ENCODE peak calls at places on chromosomes 5 and 9, in six cellular contexts. E is AG04450, M is heart right ventricle, U is A549, O is PC-9, A is endodermal cell. L is an unnamed sample.

GRCh38 chr9:136648746-136649145 is 14.0 kb upstream of the EGFL7 start:
- DNase-seq in E (no peak), M (peak), U (no peak), O (no peak), A (no peak), L (no peak)

GRCh38 chr9:137797206-137798120 is 80.1 kb upstream of the CACNA1B start:
- DNase-seq in E (no peak), M (no peak), U (no peak), O (no peak), A (no peak), L (no peak)

GRCh38 chr9:134823623-134824022 is 57.0 kb upstream of the FCN2 start:
- DNase-seq in E (no peak), M (no peak), U (no peak), O (no peak), A (no peak), L (no peak)

GRCh38 chr5:174340221-174340620 is 294.7 kb downstream of the NSG2 start:
- DNase-seq in E (no peak), M (no peak), U (no peak), O (no peak), A (no peak), L (no peak)

GRCh38 chr9:113568081-113568435 is 104.5 kb downstream of the RGS3 start:
- DNase-seq in E (no peak), M (no peak), U (no peak), O (no peak), A (peak), L (no peak)

GRCh38 chr5:121890297-121890858 is 38.7 kb downstream of the FTMT start:
- DNase-seq in E (no peak), M (no peak), U (no peak), O (no peak), A (peak), L (no peak)

GRCh38 chr5:73030995-73031394 is 75.2 kb downstream of the FCHO2 start:
- DNase-seq in E (peak), M (no peak), U (peak), O (peak), A (peak), L (peak)

GRCh38 chr9:98860871-98861293 is 53.4 kb downstream of the GALNT12 start:
- DNase-seq in E (peak), M (peak), U (peak), O (peak), A (peak), L (no peak)

GRCh38 chr9:94772654-94773303 is 46.3 kb downstream of the AOPEP start:
- DNase-seq in E (peak), M (no peak), U (no peak), O (no peak), A (no peak), L (no peak)

GRCh38 chr9:132163457-132163875 is 1.6 kb downstream of the NTNG2 start:
- DNase-seq in E (no peak), M (no peak), U (no peak), O (no peak), A (peak), L (no peak)

GRCh38 chr5:100840364-100840763 is 62.7 kb downstream of the ST8SIA4 start:
- DNase-seq in E (no peak), M (no peak), U (no peak), O (peak), A (no peak), L (peak)

GRCh38 chr5:12793373-12793772 is 889.1 kb upstream of the CTNND2 start:
- DNase-seq in E (no peak), M (no peak), U (no peak), O (no peak), A (no peak), L (no peak)

GRCh38 chr5:2903451-2904395 is 152.2 kb upstream of the IRX2 start:
- DNase-seq in E (no peak), M (no peak), U (no peak), O (no peak), A (no peak), L (no peak)

GRCh38 chr5:36152324-36153298 is 700 bp downstream of the SKP2 start:
- DNase-seq in E (no peak), M (no peak), U (peak), O (peak), A (peak), L (no peak)

GRCh38 chr9:95845751-95846150 is 29.7 kb upstream of the ERCC6L2 start:
- DNase-seq in E (no peak), M (no peak), U (no peak), O (no peak), A (no peak), L (no peak)

GRCh38 chr5:175115831-175116230 is 328.2 kb downstream of the DRD1 start:
- DNase-seq in E (no peak), M (no peak), U (no peak), O (no peak), A (no peak), L (no peak)

GRCh38 chr9:15901572-15901971 is 348.7 kb downstream of the CCDC171 start:
- DNase-seq in E (no peak), M (no peak), U (no peak), O (no peak), A (no peak), L (no peak)

GRCh38 chr9:104177676-104178075 is 83.6 kb downstream of the SMC2 start:
- DNase-seq in E (no peak), M (no peak), U (no peak), O (no peak), A (no peak), L (no peak)

GRCh38 chr9:124869466-124869985 is 7.6 kb downstream of the ARPC5L start:
- DNase-seq in E (no peak), M (no peak), U (no peak), O (no peak), A (peak), L (no peak)

GRCh38 chr5:57503433-57503832 is 20.8 kb upstream of the ACTBL2 start:
- DNase-seq in E (no peak), M (no peak), U (no peak), O (peak), A (no peak), L (no peak)

GRCh38 chr9:92734931-92735906 is 29.4 kb downstream of the BICD2 start:
- DNase-seq in E (no peak), M (no peak), U (no peak), O (no peak), A (peak), L (no peak)

GRCh38 chr9:135468866-135469521 is 10.6 kb upstream of the PPP1R26 start:
- DNase-seq in E (no peak), M (no peak), U (no peak), O (peak), A (no peak), L (peak)

GRCh38 chr5:88325868-88326267 is 57.2 kb upstream of the TMEM161B start:
- DNase-seq in E (no peak), M (no peak), U (no peak), O (no peak), A (no peak), L (no peak)
- TF ChIP-seq CTCF in E (no peak), M (no peak), U (no peak), O (no peak), A (no peak), L (no peak)

DNA sequence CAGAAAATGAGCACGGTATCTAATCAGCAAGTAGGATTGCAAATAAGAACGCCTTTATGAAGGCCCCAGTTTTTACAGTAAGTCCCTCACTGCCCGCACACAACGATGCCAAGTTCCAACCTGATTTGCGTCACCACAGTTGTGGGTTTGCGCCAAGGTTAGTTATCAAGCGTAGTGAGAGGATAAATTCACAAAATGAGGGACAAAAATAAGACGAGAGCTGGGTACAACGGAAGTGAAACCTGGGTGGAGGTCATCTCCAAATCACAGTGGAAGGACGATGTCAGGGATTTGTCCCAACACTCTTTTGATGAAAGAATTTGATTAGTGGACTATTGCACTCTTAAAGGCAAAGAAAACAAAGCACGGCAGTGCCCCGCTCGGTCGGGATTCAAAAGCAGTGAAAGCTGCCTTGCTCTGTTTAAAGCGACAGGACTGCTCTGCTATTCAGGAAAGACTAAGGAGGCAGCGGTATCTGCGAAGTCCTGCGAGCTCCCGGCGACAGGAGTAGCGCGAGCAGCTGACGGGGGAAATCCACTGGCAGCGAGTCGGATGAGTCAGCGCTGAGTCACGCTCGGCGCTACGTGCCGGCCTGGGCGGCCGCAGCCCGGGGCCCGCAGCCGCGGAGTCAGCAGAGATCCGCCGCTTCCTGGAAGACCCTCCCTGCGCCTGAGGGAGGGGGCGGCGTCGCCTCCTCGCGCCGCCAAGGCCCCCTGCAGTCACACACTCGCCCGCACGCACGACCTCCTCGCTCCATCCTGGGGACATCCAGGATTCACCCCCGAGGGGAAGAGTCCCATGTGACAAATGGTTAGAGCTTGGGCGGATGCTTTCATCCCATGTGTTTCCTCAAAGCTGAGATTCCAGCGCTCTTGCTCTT is 102.8 kb downstream of the ARRDC3 start:
- DNase-seq in E (peak), M (peak), U (peak), O (peak), A (peak), L (peak)
- TF ChIP-seq CTCF in E (no peak), M (peak), U (no peak), O (no peak), A (no peak), L (no peak)

DNA sequence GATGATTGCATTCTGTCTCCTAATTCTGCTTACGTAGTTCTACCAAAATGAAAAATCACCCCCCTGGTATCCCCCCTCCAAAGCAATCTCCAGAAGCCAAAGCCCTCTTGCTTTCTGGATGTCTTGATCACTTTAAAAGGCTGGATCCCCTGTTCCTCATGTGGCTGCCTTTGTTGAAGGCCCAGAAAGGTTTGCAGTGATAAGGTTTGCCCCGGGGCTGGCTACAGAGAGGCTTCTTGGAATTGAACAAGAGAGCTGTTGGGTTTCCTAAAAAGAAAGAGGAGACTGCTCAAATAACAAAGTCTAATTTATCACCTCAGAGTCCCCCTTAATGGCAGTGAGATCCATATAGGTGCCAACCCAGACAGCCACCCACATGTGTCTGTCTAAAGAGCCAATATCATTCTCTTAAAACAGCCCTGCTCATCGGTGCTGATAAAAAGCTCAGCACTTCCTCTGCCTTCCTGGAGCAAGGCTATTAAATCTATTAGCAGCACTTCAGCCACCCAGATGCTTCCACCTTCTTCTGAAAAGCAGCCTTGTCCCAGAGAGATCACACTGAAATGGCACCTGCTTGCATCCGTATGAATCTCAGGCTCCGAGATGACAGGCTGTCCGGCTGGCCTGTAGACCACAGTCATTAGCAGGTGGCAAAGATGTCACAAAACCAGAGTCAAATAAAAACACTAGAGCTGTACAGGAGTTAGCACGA is 70.9 kb downstream of the TEX10 start:
- DNase-seq in E (no peak), M (no peak), U (no peak), O (no peak), A (no peak), L (no peak)
- TF ChIP-seq CTCF in E (no peak), M (no peak), U (no peak), O (no peak), A (no peak), L (no peak)

GRCh38 chr5:154967419-154968024 is 26.6 kb downstream of the MRPL22 start:
- DNase-seq in E (no peak), M (peak), U (peak), O (no peak), A (no peak), L (peak)
- TF ChIP-seq CTCF in E (peak), M (peak), U (peak), O (peak), A (peak), L (peak)